ENCODE peak calls at places on chromosome 22, in eight cellular contexts. P is K562, O is upper lobe of left lung, K is Panc1, D is GM12878, E is HepG2, M is HCT116, H is GM23338. I is an unnamed sample.
A peak's percentile ranks its signal among the peaks of the same experiment; 100 is the strongest.

GRCh38 chr22:48151641-48152040 is 1389.2 kb downstream of the TBC1D22A start:
- ATAC-seq in P (no peak), O (no peak), K (no peak), D (no peak), E (no peak), M (no peak), H (no peak), I (no peak)

GRCh38 chr22:20009582-20010306 is 6.9 kb downstream of the ARVCF start:
- ATAC-seq in P (peak; percentile 38), O (no peak), K (no peak), D (no peak), E (no peak), M (no peak), H (no peak), I (no peak)

GRCh38 chr22:29914991-29915390 is 32.0 kb downstream of the MTMR3 start:
- ATAC-seq in P (no peak), O (no peak), K (no peak), D (no peak), E (no peak), M (no peak), H (no peak), I (no peak)

GRCh38 chr22:27075028-27075678 is 417.8 kb downstream of the MIAT start:
- ATAC-seq in P (no peak), O (no peak), K (no peak), D (no peak), E (no peak), M (no peak), H (peak; percentile 57), I (no peak)

GRCh38 chr22:20441631-20442484 is 4.2 kb upstream of the SCARF2 start:
- ATAC-seq in P (peak; percentile 7), O (no peak), K (no peak), D (no peak), E (peak; percentile 9), M (no peak), H (no peak), I (no peak)

GRCh38 chr22:47486569-47487312 is 724.3 kb downstream of the TBC1D22A start:
- ATAC-seq in P (no peak), O (peak; percentile 79), K (no peak), D (no peak), E (no peak), M (no peak), H (no peak), I (no peak)

GRCh38 chr22:20015971-20016733 is 471 bp downstream of the ARVCF start:
- ATAC-seq in P (peak; percentile 12), O (no peak), K (peak; percentile 39), D (no peak), E (peak; percentile 24), M (peak; percentile 48), H (peak; percentile 15), I (no peak)

GRCh38 chr22:50361222-50361621 is 18.1 kb downstream of the PPP6R2 start:
- ATAC-seq in P (no peak), O (no peak), K (no peak), D (no peak), E (no peak), M (no peak), H (no peak), I (no peak)

GRCh38 chr22:21761086-21761485 is 25.5 kb upstream of the YPEL1 start:
- ATAC-seq in P (peak; percentile 4), O (no peak), K (no peak), D (peak; percentile 42), E (no peak), M (no peak), H (no peak), I (no peak)

GRCh38 chr22:39674536-39674935 is 104.0 kb downstream of the CACNA1I start:
- ATAC-seq in P (no peak), O (no peak), K (no peak), D (no peak), E (no peak), M (peak; percentile 20), H (no peak), I (no peak)

GRCh38 chr22:24200616-24201212 is 19.4 kb downstream of the SUSD2 start:
- ATAC-seq in P (no peak), O (no peak), K (peak; percentile 86), D (no peak), E (peak; percentile 95), M (peak; percentile 64), H (no peak), I (no peak)

GRCh38 chr22:26835929-26836528 is 178.6 kb downstream of the MIAT start:
- ATAC-seq in P (peak; percentile 94), O (no peak), K (peak; percentile 66), D (peak; percentile 89), E (peak; percentile 63), M (peak; percentile 94), H (peak; percentile 100), I (no peak)

GRCh38 chr22:38305481-38306448 is 11.5 kb downstream of the CSNK1E start:
- ATAC-seq in P (peak; percentile 88), O (no peak), K (peak; percentile 19), D (peak; percentile 89), E (no peak), M (peak; percentile 47), H (peak; percentile 89), I (no peak)

GRCh38 chr22:47570300-47570685 is 807.8 kb downstream of the TBC1D22A start:
- ATAC-seq in P (no peak), O (no peak), K (no peak), D (no peak), E (no peak), M (no peak), H (no peak), I (no peak)

GRCh38 chr22:37353839-37354238 is 71.5 kb downstream of the CYTH4 start:
- ATAC-seq in P (no peak), O (no peak), K (no peak), D (no peak), E (no peak), M (no peak), H (no peak), I (no peak)

GRCh38 chr22:47596176-47596690 is 833.8 kb downstream of the TBC1D22A start:
- ATAC-seq in P (no peak), O (no peak), K (no peak), D (no peak), E (no peak), M (no peak), H (no peak), I (no peak)

GRCh38 chr22:41222846-41223507 is 17.8 kb downstream of the CHADL start:
- ATAC-seq in P (no peak), O (no peak), K (peak; percentile 38), D (no peak), E (peak; percentile 56), M (no peak), H (no peak), I (no peak)

DNA sequence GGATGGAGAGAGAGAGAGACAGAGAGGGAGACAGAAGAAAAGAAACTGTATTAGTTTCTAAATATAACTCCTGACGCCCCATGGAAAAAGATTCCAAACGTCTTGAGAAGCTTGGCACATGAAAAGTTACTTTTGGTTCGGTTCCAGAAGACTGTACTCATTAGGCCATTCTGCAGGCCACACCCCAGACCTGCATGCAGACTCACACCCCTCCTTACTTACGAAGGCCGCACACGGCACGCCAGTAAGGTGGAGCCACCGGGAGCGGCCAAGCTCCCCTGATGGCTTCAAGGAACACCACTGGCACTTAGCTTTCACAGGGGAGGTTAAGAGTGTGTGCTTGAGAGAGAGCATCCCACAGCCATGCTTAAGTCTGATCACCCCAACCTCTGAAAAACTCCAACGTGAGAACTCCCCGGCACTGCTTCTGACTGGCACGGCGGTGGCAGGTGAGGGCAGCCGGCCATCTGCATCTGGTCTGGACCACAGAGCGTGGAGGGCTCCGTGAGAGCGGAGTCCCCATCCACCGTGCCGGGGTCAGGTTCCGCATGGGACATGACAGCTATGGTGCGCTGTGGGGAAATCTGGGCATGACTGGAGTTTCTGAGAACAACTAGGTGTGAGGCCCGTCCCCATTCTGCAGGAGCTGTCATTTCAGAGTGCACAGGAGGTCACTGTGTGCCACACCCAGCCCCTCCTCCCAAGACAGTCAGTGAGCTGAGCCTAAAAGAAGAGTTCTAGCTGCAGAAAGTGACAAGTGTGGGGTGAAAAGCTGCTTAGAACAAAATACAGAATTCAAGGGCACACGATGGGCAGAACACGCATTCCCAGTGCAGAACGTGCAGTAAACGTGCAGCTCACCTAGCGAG is 62.4 kb downstream of the MYH9 start:
- ATAC-seq in P (no peak), O (peak; percentile 82), K (no peak), D (no peak), E (no peak), M (no peak), H (no peak), I (peak; percentile 54)
- TF ChIP-seq POLR2AphosphoS5 in P (no peak), O (peak; percentile 44), K (no peak), D (no peak), E (no peak), M (no peak), H (no peak), I (peak; percentile 94)

GRCh38 chr22:43345356-43345755 is 2.2 kb upstream of the SCUBE1 start:
- ATAC-seq in P (no peak), O (no peak), K (no peak), D (no peak), E (no peak), M (no peak), H (no peak), I (no peak)

GRCh38 chr22:43341565-43341964 is 1.6 kb downstream of the SCUBE1 start:
- ATAC-seq in P (no peak), O (no peak), K (no peak), D (no peak), E (no peak), M (no peak), H (no peak), I (no peak)

GRCh38 chr22:43345761-43346261 is 2.6 kb upstream of the SCUBE1 start:
- ATAC-seq in P (peak; percentile 33), O (no peak), K (no peak), D (peak; percentile 74), E (peak; percentile 40), M (no peak), H (no peak), I (no peak)

GRCh38 chr22:43343262-43343988 is at the start of gene SCUBE1:
- ATAC-seq in P (peak; percentile 95), O (peak; percentile 50), K (peak; percentile 68), D (peak; percentile 22), E (peak; percentile 77), M (peak; percentile 84), H (peak; percentile 76), I (peak; percentile 85)

GRCh38 chr22:43342347-43343261 is 568 bp downstream of the SCUBE1 start:
- ATAC-seq in P (no peak), O (no peak), K (no peak), D (no peak), E (no peak), M (no peak), H (no peak), I (no peak)
- H3K4me1 ChIP-seq in P (peaks cover 9% of the 10 kb centered on the region), O (peaks cover 23% of the 10 kb centered on the region), K (no peaks in the 10 kb centered on the region), D (peaks cover 7% of the 10 kb centered on the region), E (peaks cover 26% of the 10 kb centered on the region), M (peaks cover 15% of the 10 kb centered on the region), H (peaks cover 4% of the 10 kb centered on the region), I (no peaks in the 10 kb centered on the region)

DNA sequence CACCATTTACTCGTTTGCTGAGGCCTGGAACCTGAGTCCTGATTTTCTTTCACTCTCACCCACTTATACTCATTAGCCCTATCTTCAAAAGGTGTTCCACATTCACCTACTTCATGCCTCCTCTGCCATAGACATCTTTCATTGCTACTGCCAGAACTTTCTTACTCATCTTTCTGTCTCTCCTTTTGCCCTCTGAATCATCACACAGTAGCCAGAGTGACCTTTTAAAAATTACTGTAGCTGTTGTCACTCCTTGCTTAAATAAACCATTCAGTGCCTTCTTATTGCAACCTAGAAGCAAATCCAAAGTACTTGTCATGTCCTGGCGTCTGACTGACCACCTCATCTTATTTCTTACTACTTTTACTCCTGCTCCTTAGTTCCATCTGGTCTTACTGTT is 38.2 kb downstream of the ATXN10 start:
- ATAC-seq in P (no peak), O (no peak), K (peak; percentile 38), D (no peak), E (no peak), M (peak; percentile 32), H (no peak), I (no peak)
- TF ChIP-seq POLR2AphosphoS5 in P (no peak), O (no peak), K (no peak), D (no peak), E (no peak), M (no peak), H (no peak), I (no peak)

GRCh38 chr22:18062421-18062820 is 15.4 kb upstream of the PEX26 start:
- ATAC-seq in P (no peak), O (no peak), K (no peak), D (no peak), E (no peak), M (no peak), H (no peak), I (no peak)
- H3K4me1 ChIP-seq in P (no peaks in the 10 kb centered on the region), O (no peaks in the 10 kb centered on the region), K (no peaks in the 10 kb centered on the region), D (peaks cover 24% of the 10 kb centered on the region), E (peaks cover 74% of the 10 kb centered on the region), M (peaks cover 21% of the 10 kb centered on the region), H (no peaks in the 10 kb centered on the region), I (no peaks in the 10 kb centered on the region)